ENCODE peak calls at places on chromosome 19, in six cellular contexts. A is HS-27A, Y is NCI-H774, X is Caki2, Z is adrenal gland, J is KBM-7. F is an unnamed sample.

GRCh38 chr19:6032381-6032780 is 54.4 kb upstream of the RANBP3 start:
- DNase-seq in Z (no peak), X (no peak), Y (no peak), J (no peak), A (no peak), F (no peak)

GRCh38 chr19:798415-799075 is 1.3 kb downstream of the PTBP1 start:
- DNase-seq in A (no peak), Y (no peak), Z (no peak), X (peak; percentile 42), J (no peak), F (no peak)

GRCh38 chr19:48950830-48951519 is 3.7 kb upstream of the BAX start:
- DNase-seq in J (no peak), Z (no peak), Y (no peak), X (peak; percentile 28), A (no peak), F (no peak)

GRCh38 chr19:48970139-48970766 is 5.1 kb downstream of the FTL start:
- DNase-seq in A (no peak), Z (no peak), X (no peak), Y (no peak), J (no peak), F (no peak)

GRCh38 chr19:33496496-33496895 is 25.1 kb downstream of the PEPD start:
- DNase-seq in Z (no peak), A (no peak), Y (no peak), J (no peak), X (no peak), F (no peak)

GRCh38 chr19:28350037-28350436 is 862.9 kb downstream of the UQCRFS1 start:
- DNase-seq in X (no peak), Y (no peak), A (no peak), Z (no peak), J (no peak), F (no peak)

GRCh38 chr19:38191747-38192146 is 32.3 kb downstream of the DPF1 start:
- DNase-seq in A (no peak), X (no peak), Y (no peak), Z (no peak), J (no peak), F (no peak)

GRCh38 chr19:47447470-47448359 is 24.0 kb downstream of the SLC8A2 start:
- DNase-seq in X (peak; percentile 65), Z (peak; percentile 58), Y (peak; percentile 58), J (peak; percentile 86), A (no peak), F (no peak)

GRCh38 chr19:35199481-35199880 is 29.1 kb downstream of the FAM187B start:
- DNase-seq in J (no peak), X (no peak), Y (no peak), Z (no peak), A (no peak), F (no peak)

GRCh38 chr19:47429140-47429793 is 9.9 kb upstream of the MEIS3 start:
- DNase-seq in J (no peak), Z (no peak), X (no peak), A (no peak), Y (no peak), F (no peak)

GRCh38 chr19:38061294-38061693 is 154.3 kb downstream of the SIPA1L3 start:
- DNase-seq in J (no peak), Z (no peak), X (peak; percentile 66), Y (no peak), A (peak; percentile 90), F (no peak)

GRCh38 chr19:3383121-3383722 is 16.8 kb downstream of the NFIC start:
- DNase-seq in Y (no peak), A (no peak), J (no peak), Z (peak; percentile 54), X (no peak), F (no peak)

GRCh38 chr19:326851-327250 is 17.7 kb downstream of the MIER2 start:
- DNase-seq in Y (no peak), X (no peak), Z (no peak), A (no peak), J (no peak), F (no peak)

GRCh38 chr19:44607917-44608316 is 5.4 kb upstream of the IGSF23 start:
- DNase-seq in Y (no peak), Z (no peak), J (no peak), X (no peak), A (no peak), F (no peak)

GRCh38 chr19:43638214-43638990 is 1.2 kb downstream of the CADM4 start:
- DNase-seq in J (no peak), X (no peak), Y (no peak), A (no peak), Z (no peak), F (no peak)

GRCh38 chr19:7366701-7367420 is 18.1 kb downstream of the ARHGEF18 start:
- DNase-seq in A (no peak), J (peak; percentile 55), Y (peak; percentile 17), X (no peak), Z (no peak), F (peak; percentile 33)

GRCh38 chr19:46373573-46374359 is 26.9 kb downstream of the PPP5C start:
- DNase-seq in X (peak; percentile 99), Z (peak; percentile 76), Y (peak; percentile 95), A (peak; percentile 83), J (no peak), F (no peak)

GRCh38 chr19:13876834-13877233 is at the start of gene NANOS3:
- DNase-seq in Z (no peak), X (no peak), A (no peak), J (no peak), Y (no peak), F (no peak)

GRCh38 chr19:19581391-19581790 is 37.1 kb downstream of the PBX4 start:
- DNase-seq in Y (no peak), A (no peak), Z (no peak), J (no peak), X (no peak), F (no peak)

GRCh38 chr19:29171525-29171924 is 41.4 kb downstream of the UQCRFS1 start:
- DNase-seq in Y (no peak), J (no peak), A (no peak), X (no peak), Z (no peak), F (no peak)

GRCh38 chr19:710767-711166 is 2.0 kb downstream of the PALM start:
- DNase-seq in X (no peak), A (no peak), Z (no peak), J (no peak), Y (no peak), F (no peak)

GRCh38 chr19:40701758-40702157 is 11.3 kb upstream of the NUMBL start:
- DNase-seq in Y (no peak), A (no peak), J (no peak), Z (no peak), X (no peak), F (no peak)

GRCh38 chr19:15154002-15154612 is 46.7 kb downstream of the NOTCH3 start:
- DNase-seq in X (peak; percentile 49), J (peak; percentile 74), Y (peak; percentile 10), A (no peak), Z (no peak), F (no peak)

GRCh38 chr19:48492925-48493717 is 18.5 kb downstream of the LMTK3 start:
- DNase-seq in A (peak; percentile 99), J (peak; percentile 96), Y (peak; percentile 99), X (peak; percentile 99), Z (peak; percentile 99), F (peak; percentile 80)

GRCh38 chr19:17872251-17873001 is 681 bp downstream of the SLC5A5 start:
- DNase-seq in A (no peak), J (peak; percentile 55), Z (no peak), X (no peak), Y (no peak), F (no peak)

GRCh38 chr19:24178207-24178606 is 91.2 kb downstream of the ZNF254 start:
- DNase-seq in J (no peak), X (no peak), A (no peak), Z (no peak), Y (no peak), F (no peak)

GRCh38 chr19:33616346-33616745 is 5.4 kb upstream of the CHST8 start:
- DNase-seq in A (no peak), J (no peak), X (no peak), Z (no peak), Y (no peak), F (no peak)

GRCh38 chr19:14350302-14350701 is 30.9 kb upstream of the ADGRE5 start:
- DNase-seq in Y (no peak), X (no peak), A (no peak), Z (no peak), J (no peak), F (no peak)

GRCh38 chr19:49422407-49423277 is 599 bp downstream of the PTH2 start:
- DNase-seq in Y (no peak), A (no peak), Z (no peak), J (peak; percentile 78), X (no peak), F (no peak)

GRCh38 chr19:38661166-38661565 is 13.7 kb downstream of the ACTN4 start:
- DNase-seq in Y (no peak), X (no peak), Z (no peak), A (no peak), J (no peak), F (no peak)

GRCh38 chr19:45451181-45451849 is 16.5 kb upstream of the FOSB start:
- DNase-seq in Z (no peak), A (no peak), J (peak; percentile 46), X (peak; percentile 57), Y (no peak), F (no peak)

GRCh38 chr19:54502518-54503048 is at the start of gene LAIR2:
- DNase-seq in A (no peak), J (no peak), Y (no peak), X (no peak), Z (no peak), F (no peak)